ENCODE peak calls at places on chromosomes 6 and 20, in eight cellular contexts. U is heart left ventricle, S is transverse colon, I is astrocyte, X is psoas muscle, P is tibial artery, M is choroid plexus epithelial cell, A is A549. J is an unnamed sample.

GRCh38 chr20:14051454-14051853 is 56.1 kb downstream of the MACROD2 start:
- DNase-seq in U (no peak), S (no peak), I (no peak), X (no peak), P (no peak), M (no peak), A (no peak), J (no peak)

GRCh38 chr20:32179515-32179914 is 28.0 kb downstream of the PLAGL2 start:
- DNase-seq in U (no peak), S (no peak), I (no peak), X (no peak), P (peak; percentile 10), M (no peak), A (no peak), J (no peak)

GRCh38 chr6:155228549-155229166 is 35.2 kb upstream of the CLDN20 start:
- DNase-seq in U (no peak), S (no peak), I (peak; percentile 68), X (no peak), P (no peak), M (no peak), A (no peak), J (peak; percentile 55)

GRCh38 chr6:98871057-98871456 is 36.7 kb downstream of the POU3F2 start:
- DNase-seq in U (no peak), S (no peak), I (peak; percentile 23), X (no peak), P (no peak), M (peak; percentile 68), A (no peak), J (peak; percentile 5)

GRCh38 chr6:116648161-116648560 is 20.4 kb downstream of the ZUP1 start:
- DNase-seq in U (no peak), S (no peak), I (peak; percentile 55), X (no peak), P (no peak), M (peak; percentile 57), A (no peak), J (no peak)

GRCh38 chr6:119347466-119348307 is 1.9 kb downstream of the MAN1A1 start:
- DNase-seq in U (peak; percentile 67), S (peak; percentile 69), I (no peak), X (peak; percentile 20), P (peak; percentile 73), M (no peak), A (no peak), J (peak; percentile 61)

GRCh38 chr6:27861861-27862260 is 50.3 kb downstream of the OR2B2 start:
- DNase-seq in U (no peak), S (no peak), I (no peak), X (no peak), P (no peak), M (no peak), A (no peak), J (no peak)

GRCh38 chr6:119713903-119714302 is 364.3 kb upstream of the MAN1A1 start:
- DNase-seq in U (no peak), S (no peak), I (no peak), X (no peak), P (no peak), M (peak; percentile 5), A (no peak), J (no peak)

GRCh38 chr20:62898970-62899632 is 27.2 kb downstream of the DIDO1 start:
- DNase-seq in U (no peak), S (no peak), I (no peak), X (no peak), P (peak; percentile 58), M (no peak), A (no peak), J (no peak)

GRCh38 chr20:36824142-36824940 is 50.8 kb upstream of the DSN1 start:
- DNase-seq in U (no peak), S (no peak), I (peak; percentile 51), X (no peak), P (no peak), M (no peak), A (no peak), J (peak; percentile 25)

GRCh38 chr20:51594999-51595532 is 52.5 kb upstream of the NFATC2 start:
- DNase-seq in U (peak; percentile 92), S (peak; percentile 87), I (peak; percentile 65), X (peak; percentile 83), P (peak; percentile 94), M (peak; percentile 96), A (peak; percentile 89), J (peak; percentile 94)
- H3K4me3 ChIP-seq in U (no peak overlapping the region), S (no peak overlapping the region), I (no peak overlapping the region), X (no peak overlapping the region), P (no peak overlapping the region), M (no peak overlapping the region), A (no peak overlapping the region), J (peak overlapping the region; percentile 14)

GRCh38 chr20:44395183-44395962 is 39.9 kb downstream of the HNF4A start:
- DNase-seq in U (no peak), S (no peak), I (no peak), X (no peak), P (no peak), M (no peak), A (no peak), J (no peak)
- H3K4me3 ChIP-seq in U (no peak overlapping the region), S (no peak overlapping the region), I (no peak overlapping the region), X (no peak overlapping the region), P (no peak overlapping the region), M (no peak overlapping the region), A (no peak overlapping the region), J (no peak overlapping the region)

GRCh38 chr6:5029609-5030008 is 25.8 kb upstream of the RPP40 start:
- DNase-seq in U (no peak), S (no peak), I (no peak), X (no peak), P (no peak), M (no peak), A (no peak), J (no peak)

GRCh38 chr6:5023923-5024322 is 20.1 kb upstream of the RPP40 start:
- DNase-seq in U (no peak), S (no peak), I (no peak), X (no peak), P (no peak), M (no peak), A (no peak), J (no peak)

GRCh38 chr6:5028301-5028700 is 24.5 kb upstream of the RPP40 start:
- DNase-seq in U (no peak), S (no peak), I (no peak), X (no peak), P (no peak), M (no peak), A (no peak), J (no peak)

GRCh38 chr6:5028921-5029320 is 25.1 kb upstream of the RPP40 start:
- DNase-seq in U (no peak), S (no peak), I (no peak), X (no peak), P (no peak), M (no peak), A (no peak), J (no peak)

GRCh38 chr6:5025911-5026819 is 22.3 kb upstream of the RPP40 start:
- DNase-seq in U (peak; percentile 80), S (peak; percentile 57), I (peak; percentile 24), X (peak; percentile 48), P (peak; percentile 85), M (peak; percentile 43), A (no peak), J (peak; percentile 71)
- H3K4me3 ChIP-seq in U (peak overlapping the region; percentile 67), S (peak overlapping the region; percentile 48), I (peak overlapping the region; percentile 67), X (peak overlapping the region; percentile 71), P (peak overlapping the region; percentile 59), M (peak overlapping the region; percentile 65), A (no peak overlapping the region), J (peak overlapping the region; percentile 79)

GRCh38 chr6:111854683-111855082 is 18.6 kb downstream of the FYN start:
- DNase-seq in U (no peak), S (no peak), I (no peak), X (no peak), P (no peak), M (peak; percentile 57), A (no peak), J (peak; percentile 28)

GRCh38 chr6:111858347-111858746 is 14.9 kb downstream of the FYN start:
- DNase-seq in U (no peak), S (no peak), I (no peak), X (no peak), P (no peak), M (no peak), A (no peak), J (no peak)

GRCh38 chr6:111857674-111858337 is 15.4 kb downstream of the FYN start:
- DNase-seq in U (no peak), S (no peak), I (no peak), X (no peak), P (no peak), M (no peak), A (no peak), J (no peak)

GRCh38 chr6:111852704-111853103 is 20.5 kb downstream of the FYN start:
- DNase-seq in U (no peak), S (no peak), I (no peak), X (no peak), P (no peak), M (peak; percentile 70), A (no peak), J (peak; percentile 74)

GRCh38 chr6:111855775-111856174 is 17.5 kb downstream of the FYN start:
- DNase-seq in U (no peak), S (no peak), I (no peak), X (no peak), P (no peak), M (no peak), A (no peak), J (no peak)
- H3K4me3 ChIP-seq in U (no peak overlapping the region), S (no peak overlapping the region), I (no peak overlapping the region), X (no peak overlapping the region), P (no peak overlapping the region), M (no peak overlapping the region), A (no peak overlapping the region), J (no peak overlapping the region)

GRCh38 chr20:12337601-12338000 is 419.9 kb downstream of the BTBD3 start:
- DNase-seq in U (no peak), S (no peak), I (no peak), X (no peak), P (no peak), M (no peak), A (no peak), J (no peak)
- H3K4me3 ChIP-seq in U (no peak overlapping the region), S (no peak overlapping the region), I (no peak overlapping the region), X (no peak overlapping the region), P (no peak overlapping the region), M (no peak overlapping the region), A (no peak overlapping the region), J (no peak overlapping the region)